ENCODE peak calls at places on chromosome X, in five cellular contexts. B is SK-N-SH, I is GM12878, L is K562, M is HCT116. G is an unnamed sample.

GRCh38 chrX:98028691-98029090 is 1145.0 kb downstream of the RPA4 start:
- DNase-seq in B (no peak), I (no peak), L (no peak), M (no peak), G (no peak)

GRCh38 chrX:77436271-77436670 is 10.9 kb upstream of the FGF16 start:
- DNase-seq in B (no peak), I (no peak), L (no peak), M (no peak), G (no peak)

GRCh38 chrX:74523870-74524735 is 90.3 kb downstream of the RLIM start:
- DNase-seq in B (no peak), I (no peak), L (no peak), M (peak; percentile 13), G (no peak)

GRCh38 chrX:101287402-101287801 is 3.7 kb downstream of the TAF7L start:
- DNase-seq in B (peak; percentile 51), I (peak; percentile 3), L (peak; percentile 16), M (peak; percentile 10), G (peak; percentile 11)

GRCh38 chrX:154991039-154991438 is 31.5 kb downstream of the F8 start:
- DNase-seq in B (no peak), I (peak; percentile 55), L (no peak), M (no peak), G (no peak)

GRCh38 chrX:139448996-139449395 is 81.5 kb upstream of the F9 start:
- DNase-seq in B (no peak), I (no peak), L (no peak), M (no peak), G (no peak)

GRCh38 chrX:150567645-150568319 is 639 bp upstream of the MTM1 start:
- DNase-seq in B (no peak), I (no peak), L (no peak), M (no peak), G (no peak)

GRCh38 chrX:110462957-110463356 is 104.3 kb downstream of the RTL9 start:
- DNase-seq in B (no peak), I (no peak), L (no peak), M (no peak), G (no peak)

GRCh38 chrX:151878574-151878973 is 34.1 kb upstream of the MAGEA4 start:
- DNase-seq in B (no peak), I (no peak), L (no peak), M (no peak), G (no peak)

GRCh38 chrX:40243699-40244098 is 145.9 kb upstream of the BCOR start:
- DNase-seq in B (peak; percentile 48), I (no peak), L (no peak), M (no peak), G (no peak)

GRCh38 chrX:134548844-134549205 is 88.9 kb downstream of the HPRT1 start:
- DNase-seq in B (peak; percentile 39), I (no peak), L (no peak), M (no peak), G (no peak)

GRCh38 chrX:109889289-109890006 is 113.5 kb upstream of the TMEM164 start:
- DNase-seq in B (no peak), I (peak; percentile 26), L (peak; percentile 42), M (no peak), G (peak; percentile 21)

GRCh38 chrX:149819371-149819770 is 37.6 kb downstream of the MAGEA9 start:
- DNase-seq in B (no peak), I (no peak), L (no peak), M (no peak), G (no peak)

GRCh38 chrX:48540015-48540350 is 469 bp downstream of the TBC1D25 start:
- DNase-seq in B (peak; percentile 71), I (no peak), L (peak; percentile 73), M (peak; percentile 12), G (peak; percentile 8)

GRCh38 chrX:136259543-136259942 is 8.3 kb upstream of the MAP7D3 start:
- DNase-seq in B (no peak), I (no peak), L (no peak), M (no peak), G (no peak)

GRCh38 chrX:7083468-7084396 is 63.8 kb upstream of the STS start:
- DNase-seq in B (no peak), I (peak; percentile 84), L (no peak), M (peak; percentile 23), G (no peak)

GRCh38 chrX:3522016-3522690 is 175.7 kb upstream of the MXRA5 start:
- DNase-seq in B (no peak), I (no peak), L (no peak), M (no peak), G (no peak)

GRCh38 chrX:10726647-10727046 is 106.3 kb upstream of the MID1 start:
- DNase-seq in B (no peak), I (no peak), L (no peak), M (no peak), G (no peak)

GRCh38 chrX:47936224-47936939 is 67.4 kb downstream of the ZNF182 start:
- DNase-seq in B (no peak), I (no peak), L (peak; percentile 68), M (no peak), G (no peak)

GRCh38 chrX:39729834-39730670 is 367.7 kb downstream of the BCOR start:
- DNase-seq in B (peak; percentile 76), I (no peak), L (peak; percentile 67), M (no peak), G (no peak)

GRCh38 chrX:17814557-17814956 is 46.5 kb downstream of the RAI2 start:
- DNase-seq in B (no peak), I (no peak), L (no peak), M (no peak), G (no peak)

GRCh38 chrX:130545796-130546195 is 144.0 kb downstream of the RBMX2 start:
- DNase-seq in B (no peak), I (no peak), L (no peak), M (no peak), G (no peak)

GRCh38 chrX:52990848-52991247 is 32.5 kb upstream of the FAM156A start:
- DNase-seq in B (no peak), I (no peak), L (no peak), M (no peak), G (no peak)

GRCh38 chrX:40237745-40238178 is 140.0 kb upstream of the BCOR start:
- DNase-seq in B (no peak), I (no peak), L (no peak), M (no peak), G (no peak)

DNA sequence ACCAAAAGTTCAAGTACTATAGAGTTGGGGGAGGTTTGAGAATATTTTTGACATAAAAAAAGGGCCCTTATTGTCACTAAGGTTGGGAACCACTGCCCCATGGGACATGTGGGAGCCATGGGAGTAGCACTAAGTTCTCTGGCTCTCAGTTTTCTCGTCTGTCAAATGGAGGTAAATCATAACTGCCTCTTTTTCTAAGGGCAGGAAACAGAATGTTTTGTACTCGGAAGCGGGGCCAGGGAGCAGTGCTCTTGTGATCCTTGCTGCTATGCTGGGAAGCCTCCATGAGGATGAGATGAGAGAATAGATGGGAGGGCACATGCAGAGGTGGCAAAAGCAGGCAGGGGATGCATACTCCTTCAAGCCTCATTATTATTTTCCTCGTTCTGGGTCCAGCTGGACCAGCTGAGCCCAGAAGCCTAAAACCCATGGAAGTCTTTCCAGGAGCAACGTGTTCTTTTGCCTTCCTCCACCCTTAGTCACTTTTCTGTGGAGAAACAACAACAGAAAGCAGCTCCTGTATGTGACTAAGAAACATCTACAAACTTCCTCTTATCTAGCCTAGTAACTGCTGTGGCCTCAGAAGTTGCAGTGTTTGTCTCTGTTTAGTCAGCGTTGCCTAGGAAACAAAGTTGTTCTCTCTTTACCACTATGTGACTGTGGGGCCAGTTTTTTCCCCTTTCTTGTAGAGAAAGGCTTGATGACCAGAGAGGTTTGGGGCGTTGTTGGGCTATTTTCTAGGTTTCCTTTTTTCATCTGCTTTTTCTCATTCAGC is 64.8 kb downstream of the TSC22D3 start:
- DNase-seq in B (no peak), I (peak; percentile 87), L (peak; percentile 69), M (peak; percentile 33), G (peak; percentile 43)
- TF ChIP-seq POLR2AphosphoS5 in B (no peak), I (peak; percentile 25), L (no peak), M (no peak), G (no peak)

DNA sequence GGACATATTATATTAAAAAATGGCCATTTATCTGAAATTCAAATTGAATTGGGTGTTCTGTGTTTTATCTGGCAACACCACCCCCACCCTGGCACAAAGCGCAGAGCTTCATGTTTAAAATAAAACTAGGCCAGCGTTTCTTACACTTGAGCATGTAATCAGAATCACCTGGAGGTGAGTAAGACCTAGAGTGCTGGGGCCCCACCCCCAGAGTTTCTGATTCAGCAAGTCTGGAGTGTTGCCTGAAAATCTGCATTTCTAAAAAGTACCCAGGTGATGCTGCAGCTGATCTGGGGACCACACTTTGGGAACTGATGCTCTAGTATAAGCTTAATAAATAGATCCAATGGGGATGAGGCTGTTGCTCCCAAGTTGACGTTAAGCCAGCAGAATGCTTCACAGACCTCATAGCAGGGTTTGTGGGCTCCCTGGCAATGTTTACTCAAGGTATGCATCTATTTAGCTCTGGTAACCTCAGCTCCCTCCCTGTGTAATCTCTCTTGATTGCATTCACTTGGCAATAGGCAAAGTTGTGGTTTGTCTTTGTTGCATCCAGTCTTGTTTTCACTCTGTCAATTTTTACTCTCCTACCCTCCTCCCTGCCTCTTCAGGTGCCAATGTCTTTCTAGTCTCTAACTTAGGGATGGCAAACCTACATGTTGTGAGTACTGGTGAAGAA is 99.8 kb upstream of the TEX13D start:
- DNase-seq in B (no peak), I (no peak), L (no peak), M (no peak), G (no peak)
- TF ChIP-seq ZBTB33 in B (no peak), I (no peak), L (no peak), M (no peak), G (no peak)

DNA sequence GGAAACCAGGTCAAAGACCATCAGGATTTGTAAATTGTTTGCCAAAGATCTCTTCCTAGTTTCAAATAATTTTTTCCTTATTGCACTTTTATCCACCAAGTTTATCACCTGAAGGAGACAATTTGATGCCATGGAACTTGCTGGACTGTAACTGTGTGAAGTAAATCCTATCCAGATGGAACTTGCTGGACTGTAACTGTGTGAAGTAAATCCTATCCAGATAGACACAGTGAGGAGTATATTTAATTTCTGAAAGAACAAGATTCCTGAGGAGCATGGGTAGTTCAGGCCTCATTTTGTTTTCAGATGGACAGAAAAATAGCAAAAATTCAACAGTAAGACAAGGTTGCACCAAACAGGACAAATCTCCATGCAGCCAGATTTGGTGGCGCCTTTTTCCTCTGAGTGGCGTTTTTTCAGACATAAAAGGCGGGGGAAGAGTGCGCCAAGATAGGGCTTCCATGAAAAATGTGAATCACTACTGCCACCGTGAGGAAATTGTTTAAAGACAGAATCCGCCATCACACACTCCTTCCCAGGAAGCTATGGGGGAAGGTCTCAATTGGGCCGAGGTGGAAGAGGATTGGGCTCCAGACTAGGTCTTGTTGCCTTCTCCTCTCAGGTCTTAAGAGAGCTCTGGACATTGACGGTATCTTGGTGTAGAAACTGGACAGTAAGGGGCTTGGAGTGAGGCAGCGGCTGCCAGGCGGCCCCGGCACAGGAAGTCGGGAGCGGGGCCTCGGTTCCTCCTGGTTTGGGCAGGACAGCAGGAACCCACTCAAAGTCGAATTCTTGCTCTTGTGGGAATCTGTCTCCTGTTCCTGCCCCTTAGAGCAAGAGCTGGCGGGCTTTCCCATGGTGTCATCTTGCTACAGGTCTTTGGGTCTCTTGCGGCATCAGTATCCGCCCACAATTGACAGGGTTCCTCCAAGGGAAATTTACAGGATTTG is 234.7 kb downstream of the OR13H1 start:
- DNase-seq in B (peak; percentile 67), I (peak; percentile 82), L (no peak), M (no peak), G (no peak)
- TF ChIP-seq POLR2AphosphoS5 in B (no peak), I (no peak), L (no peak), M (no peak), G (no peak)

DNA sequence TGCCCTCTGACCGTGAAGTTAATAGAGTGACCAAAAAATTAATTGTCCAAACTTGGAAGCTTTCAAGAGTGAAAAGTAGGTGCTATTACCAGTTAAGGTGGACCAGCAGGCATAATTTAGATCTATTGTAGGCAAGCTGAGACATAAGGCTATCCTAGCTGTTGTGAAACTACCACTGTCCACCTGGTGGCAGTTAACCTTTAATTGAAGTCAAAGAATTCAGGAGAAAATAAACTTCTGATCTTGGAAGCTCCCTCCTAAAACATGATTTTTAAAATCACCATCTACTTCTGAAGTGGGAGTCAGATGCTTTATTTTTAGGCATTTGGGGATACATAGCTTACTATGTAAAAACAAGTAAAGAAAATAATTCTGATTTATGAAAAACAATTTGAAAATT is 636.3 kb upstream of the HTR2C start:
- DNase-seq in B (no peak), I (no peak), L (peak; percentile 15), M (peak; percentile 12), G (peak; percentile 1)
- TF ChIP-seq ZBTB33 in B (no peak), I (no peak), L (no peak), M (no peak), G (no peak)

G was measured in HepG2.